ENCODE peak calls at places on chromosomes 6 and 20, in nine cellular contexts. K is HCT116, S is GM23338, T is ovary, N is H1, Y is psoas muscle, U is pancreas, A is endodermal cell, I is astrocyte of the spinal cord. V is an unnamed sample.

GRCh38 chr6:167778497-167779122 is 48.1 kb upstream of the AFDN start:
- DNase-seq in K (no peak), S (no peak), T (no peak), N (no peak), Y (no peak), U (no peak), A (no peak), I (no peak), V (no peak)

GRCh38 chr20:3515379-3516175 is 44.8 kb downstream of the ATRN start:
- DNase-seq in K (no peak), S (no peak), T (no peak), N (no peak), Y (no peak), U (no peak), A (no peak), I (peak), V (peak)

GRCh38 chr6:73058736-73059135 is 166.6 kb downstream of the KHDC1L start:
- DNase-seq in K (no peak), S (no peak), T (no peak), N (no peak), Y (no peak), U (no peak), A (no peak), I (peak), V (peak)

GRCh38 chr6:43800746-43801488 is 30.9 kb downstream of the VEGFA start:
- DNase-seq in K (no peak), S (peak), T (no peak), N (no peak), Y (no peak), U (no peak), A (no peak), I (no peak), V (no peak)

GRCh38 chr6:135974416-135974815 is 122.9 kb downstream of the PDE7B start:
- DNase-seq in K (no peak), S (no peak), T (no peak), N (no peak), Y (no peak), U (no peak), A (no peak), I (no peak), V (peak)

GRCh38 chr6:108621117-108621516 is 60.4 kb downstream of the FOXO3 start:
- DNase-seq in K (peak), S (no peak), T (no peak), N (peak), Y (peak), U (no peak), A (peak), I (peak), V (peak)

GRCh38 chr6:42864602-42865001 is 14.8 kb upstream of the RPL7L1 start:
- DNase-seq in K (no peak), S (no peak), T (no peak), N (no peak), Y (peak), U (no peak), A (no peak), I (no peak), V (peak)

GRCh38 chr6:147029923-147030322 is 174.3 kb upstream of the STXBP5 start:
- DNase-seq in K (no peak), S (no peak), T (no peak), N (no peak), Y (no peak), U (no peak), A (no peak), I (no peak), V (no peak)

GRCh38 chr6:34602318-34603111 is 46.4 kb upstream of the SPDEF start:
- DNase-seq in K (no peak), S (no peak), T (no peak), N (no peak), Y (no peak), U (no peak), A (peak), I (peak), V (no peak)

GRCh38 chr6:148441454-148441911 is 98.8 kb downstream of the SASH1 start:
- DNase-seq in K (peak), S (no peak), T (no peak), N (no peak), Y (no peak), U (no peak), A (no peak), I (peak), V (peak)

GRCh38 chr6:146200136-146200708 is 171.4 kb downstream of the GRM1 start:
- DNase-seq in K (no peak), S (no peak), T (no peak), N (no peak), Y (no peak), U (no peak), A (no peak), I (peak), V (peak)

GRCh38 chr6:141421378-141421777 is 711.3 kb upstream of the GJE1 start:
- DNase-seq in K (peak), S (no peak), T (no peak), N (no peak), Y (no peak), U (no peak), A (no peak), I (peak), V (peak)

GRCh38 chr6:169556758-169557505 is 144.9 kb downstream of the WDR27 start:
- DNase-seq in K (no peak), S (no peak), T (no peak), N (no peak), Y (no peak), U (no peak), A (no peak), I (no peak), V (peak)

GRCh38 chr20:15487682-15488081 is 1085.6 kb downstream of the KIF16B start:
- DNase-seq in K (no peak), S (no peak), T (no peak), N (no peak), Y (no peak), U (no peak), A (peak), I (no peak), V (no peak)

GRCh38 chr20:23106271-23106851 is 20.2 kb upstream of the CD93 start:
- DNase-seq in K (no peak), S (peak), T (no peak), N (no peak), Y (peak), U (no peak), A (no peak), I (no peak), V (no peak)

GRCh38 chr6:10719386-10720228 is 3.3 kb upstream of the TMEM14C start:
- DNase-seq in K (no peak), S (no peak), T (peak), N (no peak), Y (peak), U (no peak), A (no peak), I (peak), V (peak)

GRCh38 chr20:41086402-41087324 is 50.7 kb upstream of the PLCG1 start:
- DNase-seq in K (no peak), S (no peak), T (no peak), N (no peak), Y (no peak), U (no peak), A (no peak), I (no peak), V (no peak)

GRCh38 chr6:21594427-21595264 is 1.1 kb downstream of the SOX4 start:
- DNase-seq in K (no peak), S (peak), T (peak), N (no peak), Y (peak), U (peak), A (peak), I (peak), V (peak)

GRCh38 chr6:159217595-159218275 is 48.5 kb downstream of the FNDC1 start:
- DNase-seq in K (peak), S (peak), T (no peak), N (peak), Y (no peak), U (peak), A (peak), I (peak), V (peak)

DNA sequence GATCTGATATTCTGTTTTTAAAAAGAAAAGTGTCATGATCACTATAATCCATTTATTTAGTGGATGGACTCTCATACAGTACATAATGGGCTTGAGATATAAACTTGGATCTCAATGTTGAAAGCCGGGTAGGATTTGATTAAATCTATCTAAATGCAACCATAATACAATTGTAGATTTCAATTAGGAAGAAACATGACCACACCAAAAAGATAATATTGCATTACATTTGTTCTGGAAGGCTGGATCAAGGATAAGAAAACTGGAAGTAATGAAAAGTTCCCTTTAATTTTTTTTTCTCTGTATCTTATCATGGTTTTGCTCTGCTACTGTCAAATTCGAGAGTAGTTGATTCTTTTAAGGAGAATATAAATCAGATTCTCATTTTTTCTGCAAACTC is 51.3 kb upstream of the UFL1 start:
- DNase-seq in K (no peak), S (no peak), T (no peak), N (no peak), Y (no peak), U (no peak), A (no peak), I (no peak), V (no peak)
- TF ChIP-seq CTCF in K (no peak), S (no peak), T (no peak), N (no peak), Y (no peak), U (no peak), A (no peak), I (no peak), V (no peak)

GRCh38 chr20:20710443-20710842 is 2.0 kb downstream of the RALGAPA2 start:
- DNase-seq in K (no peak), S (no peak), T (no peak), N (no peak), Y (no peak), U (no peak), A (no peak), I (no peak), V (no peak)
- H3K4me3 ChIP-seq in K (no peak), S (peak), T (no peak), N (no peak), Y (peak), U (no peak), A (peak), I (no peak), V (no peak)

GRCh38 chr6:83613378-83613777 is 95.5 kb downstream of the SNAP91 start:
- DNase-seq in K (no peak), S (no peak), T (no peak), N (no peak), Y (no peak), U (no peak), A (no peak), I (no peak), V (no peak)

GRCh38 chr6:83615025-83615999 is 93.6 kb downstream of the SNAP91 start:
- DNase-seq in K (peak), S (peak), T (no peak), N (no peak), Y (no peak), U (no peak), A (peak), I (peak), V (peak)
- TF ChIP-seq CTCF in K (peak), S (peak), T (no peak), N (peak), Y (peak), U (peak), A (peak), I (peak), V (peak)

DNA sequence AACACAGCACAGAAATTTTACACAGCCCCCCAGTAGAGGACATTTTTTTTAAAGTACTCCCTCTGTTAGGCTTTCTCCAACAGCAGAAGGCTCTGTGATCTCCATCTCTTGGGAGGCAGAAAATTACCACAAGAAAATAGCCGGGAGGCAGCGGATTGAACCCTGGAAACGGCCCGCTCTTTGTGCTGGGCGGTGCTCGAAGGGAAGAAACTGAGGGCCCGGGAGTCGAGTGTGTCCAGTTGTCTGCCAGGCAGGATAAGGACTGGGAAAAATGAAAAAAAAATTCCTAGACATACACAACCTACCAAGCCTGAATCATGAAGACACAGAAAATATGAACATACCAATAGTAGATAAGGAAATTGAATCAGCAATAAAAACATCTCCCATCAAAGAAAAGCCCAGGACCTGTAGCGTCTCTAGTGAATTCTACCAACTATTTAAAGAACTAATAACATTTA is 31.5 kb downstream of the POM121L2 start:
- DNase-seq in K (peak), S (peak), T (no peak), N (no peak), Y (no peak), U (no peak), A (peak), I (no peak), V (no peak)
- H3K4me3 ChIP-seq in K (peak), S (peak), T (no peak), N (peak), Y (no peak), U (no peak), A (peak), I (peak), V (peak)

GRCh38 chr6:3195377-3195694 is 32.1 kb downstream of the TUBB2B start:
- DNase-seq in K (no peak), S (no peak), T (no peak), N (no peak), Y (no peak), U (no peak), A (no peak), I (no peak), V (no peak)

GRCh38 chr6:3194535-3195376 is 32.7 kb downstream of the TUBB2B start:
- DNase-seq in K (no peak), S (peak), T (no peak), N (no peak), Y (no peak), U (no peak), A (peak), I (peak), V (no peak)

GRCh38 chr6:3193102-3193837 is 34.2 kb downstream of the TUBB2B start:
- DNase-seq in K (no peak), S (peak), T (no peak), N (no peak), Y (no peak), U (no peak), A (peak), I (no peak), V (no peak)

GRCh38 chr6:3196770-3197169 is 30.7 kb downstream of the TUBB2B start:
- DNase-seq in K (no peak), S (no peak), T (no peak), N (no peak), Y (no peak), U (no peak), A (no peak), I (no peak), V (no peak)

GRCh38 chr6:3195695-3196497 is 31.6 kb downstream of the TUBB2B start:
- DNase-seq in K (peak), S (peak), T (no peak), N (no peak), Y (no peak), U (no peak), A (peak), I (peak), V (no peak)
- TF ChIP-seq CTCF in K (peak), S (peak), T (no peak), N (peak), Y (peak), U (no peak), A (peak), I (peak), V (no peak)

GRCh38 chr20:1328680-1329330 is at the start of gene SDCBP2:
- DNase-seq in K (peak), S (no peak), T (peak), N (no peak), Y (no peak), U (peak), A (peak), I (no peak), V (no peak)
- H3K4me3 ChIP-seq in K (no peak), S (no peak), T (no peak), N (no peak), Y (no peak), U (no peak), A (no peak), I (no peak), V (no peak)

DNA sequence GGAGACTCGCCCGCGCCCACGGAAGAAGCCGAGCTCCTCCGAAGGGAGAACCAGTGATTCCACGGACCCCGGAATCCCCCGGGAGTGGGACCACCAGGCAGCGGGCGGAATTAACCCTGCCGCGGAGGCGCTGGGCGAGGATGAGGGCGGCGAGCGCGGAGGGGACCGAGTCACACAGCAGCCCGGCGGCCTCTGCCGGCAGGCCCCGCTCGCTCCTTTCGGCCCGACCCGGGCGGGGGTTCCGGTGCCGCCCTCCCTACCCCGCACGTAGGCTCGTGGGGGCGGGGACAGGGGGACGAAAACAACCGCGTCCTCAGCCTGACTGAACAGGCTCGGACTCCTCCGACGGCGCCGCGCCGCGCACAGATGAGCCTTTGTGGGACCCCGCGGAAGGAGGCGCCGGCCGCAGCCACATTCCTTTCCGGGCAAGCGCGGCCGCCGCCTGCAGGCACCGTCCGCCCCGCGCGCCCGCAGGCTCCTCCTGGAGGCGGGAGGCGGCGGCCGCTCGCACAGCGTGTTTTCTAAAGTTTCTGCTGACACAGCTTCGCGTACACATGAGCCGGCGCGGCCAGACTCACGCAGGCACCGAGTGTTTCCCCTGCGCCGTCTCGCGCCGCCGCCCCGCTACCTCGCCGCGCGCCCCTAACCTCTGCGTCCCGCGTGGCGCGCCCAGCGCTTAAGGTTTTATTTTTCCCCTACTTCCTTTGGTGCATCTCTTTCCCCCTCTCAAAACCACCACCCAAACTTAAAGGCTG is 244.3 kb downstream of the ARID1B start:
- DNase-seq in K (peak), S (peak), T (peak), N (peak), Y (peak), U (peak), A (peak), I (peak), V (peak)
- TF ChIP-seq CTCF in K (peak), S (peak), T (no peak), N (peak), Y (peak), U (peak), A (peak), I (peak), V (peak)

DNA sequence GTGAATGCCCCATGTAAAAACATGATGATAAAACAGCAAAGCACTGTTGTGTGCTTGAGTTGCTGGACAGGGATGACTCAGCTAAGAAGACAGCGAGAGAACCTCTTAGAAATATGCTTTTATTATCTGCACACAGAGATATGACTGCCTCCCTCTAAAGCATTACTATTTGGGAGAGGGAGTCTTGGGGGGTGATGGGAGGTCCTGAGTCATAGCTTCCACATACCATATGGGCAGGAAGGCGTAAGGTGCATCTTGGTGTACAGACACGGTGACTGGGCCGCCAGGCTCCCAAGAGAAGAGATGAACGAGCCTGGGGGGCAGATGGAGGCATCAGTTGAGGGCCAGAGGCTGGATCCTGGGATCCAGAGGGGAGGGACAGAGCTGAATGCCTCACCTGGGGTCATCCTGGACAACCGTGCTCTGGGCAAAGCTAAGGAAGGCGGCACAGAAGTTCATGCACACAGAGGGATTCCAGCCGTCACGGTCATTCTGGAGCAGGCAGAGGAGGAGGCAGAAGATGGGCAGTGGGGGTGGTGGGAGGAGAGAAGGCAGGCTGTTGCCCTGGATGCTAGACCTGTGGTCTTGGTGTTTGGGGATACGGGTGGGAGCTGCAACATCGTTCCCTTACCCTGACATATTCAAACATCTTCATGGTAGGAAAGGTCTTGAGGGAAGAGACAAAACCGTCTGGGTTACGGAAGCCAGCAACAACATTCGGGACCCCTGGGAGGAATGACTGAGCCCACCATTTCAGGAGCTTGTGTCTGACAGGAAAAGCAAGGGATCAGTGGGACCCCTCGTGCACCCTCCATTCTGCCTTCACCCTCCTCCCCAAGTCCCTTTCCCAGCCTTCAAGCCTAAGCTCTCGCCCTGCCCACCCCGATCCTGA is 2.0 kb downstream of the DXO start:
- DNase-seq in K (no peak), S (no peak), T (no peak), N (no peak), Y (no peak), U (no peak), A (no peak), I (no peak), V (no peak)
- H3K4me3 ChIP-seq in K (no peak), S (no peak), T (no peak), N (no peak), Y (peak), U (no peak), A (no peak), I (peak), V (peak)

V was measured in AG10803.